ENCODE peak calls at places on chromosome 15, in nine cellular contexts. R is breast epithelium, O is adrenal gland, K is midbrain, X is globus pallidus, N is GF-D8, F is H7, Q is T-helper 17 cell, H is heart right ventricle. Z is an unnamed sample.
A peak's percentile ranks its signal among the peaks of the same experiment; 100 is the strongest.

GRCh38 chr15:62765916-62766315 is 276.6 kb upstream of the TPM1 start:
- DNase-seq in R (no peak), Q (no peak), N (no peak), K (no peak), O (no peak), X (no peak), F (no peak), H (no peak), Z (no peak)

GRCh38 chr15:63514533-63514943 is 10.1 kb downstream of the USP3 start:
- DNase-seq in K (no peak), O (no peak), X (no peak), H (no peak), R (no peak), F (no peak), Q (no peak), N (peak; percentile 58), Z (no peak)

GRCh38 chr15:99320374-99321215 is 69.3 kb downstream of the LRRC28 start:
- DNase-seq in N (no peak), K (no peak), R (no peak), Q (no peak), X (no peak), O (no peak), H (no peak), F (no peak), Z (no peak)

GRCh38 chr15:56349554-56349953 is 15.7 kb upstream of the TEX9 start:
- DNase-seq in N (no peak), Q (no peak), K (no peak), F (no peak), O (no peak), X (no peak), H (no peak), R (no peak), Z (no peak)

GRCh38 chr15:77483426-77483825 is 62.7 kb downstream of the HMG20A start:
- DNase-seq in K (no peak), F (peak; percentile 14), O (no peak), X (no peak), Q (no peak), N (no peak), R (no peak), H (no peak), Z (no peak)

GRCh38 chr15:54518145-54518941 is 540.1 kb downstream of the UNC13C start:
- DNase-seq in K (peak; percentile 18), O (no peak), F (no peak), H (no peak), Q (no peak), N (no peak), R (no peak), X (no peak), Z (peak; percentile 33)

GRCh38 chr15:62792960-62793758 is 249.4 kb upstream of the TPM1 start:
- DNase-seq in N (no peak), F (no peak), Q (no peak), K (no peak), O (no peak), H (no peak), R (no peak), X (no peak), Z (no peak)

GRCh38 chr15:52728899-52729298 is 49.7 kb upstream of the ATOSA start:
- DNase-seq in H (no peak), O (no peak), X (no peak), R (no peak), N (no peak), Q (no peak), K (no peak), F (no peak), Z (no peak)

GRCh38 chr15:45548753-45549520 is 26.4 kb upstream of the SLC30A4 start:
- DNase-seq in R (no peak), H (no peak), X (no peak), F (no peak), N (no peak), Q (no peak), O (no peak), K (no peak), Z (peak; percentile 29)

GRCh38 chr15:77474310-77474986 is 53.8 kb downstream of the HMG20A start:
- DNase-seq in O (no peak), F (no peak), Q (no peak), H (no peak), N (no peak), K (no peak), X (no peak), R (no peak), Z (no peak)

GRCh38 chr15:81400640-81401236 is 26.7 kb upstream of the TMC3 start:
- DNase-seq in Q (no peak), F (peak; percentile 29), O (no peak), X (peak; percentile 13), H (no peak), R (no peak), K (peak; percentile 20), N (no peak), Z (peak; percentile 37)

GRCh38 chr15:68650901-68651709 is 72.3 kb downstream of the CORO2B start:
- DNase-seq in Q (peak; percentile 25), F (peak; percentile 96), H (peak; percentile 59), O (peak; percentile 74), K (no peak), X (peak; percentile 72), N (no peak), R (peak; percentile 49), Z (no peak)

GRCh38 chr15:98958076-98958475 is 49.5 kb downstream of the PGPEP1L start:
- DNase-seq in H (no peak), N (no peak), K (no peak), Q (no peak), O (no peak), F (no peak), R (no peak), X (no peak), Z (no peak)

GRCh38 chr15:67850995-67851535 is 11.2 kb upstream of the RNU6-1 start:
- DNase-seq in X (no peak), O (peak; percentile 73), N (no peak), F (no peak), H (no peak), K (no peak), Q (no peak), R (no peak), Z (no peak)

GRCh38 chr15:73994912-73995622 is 551 bp downstream of the PML start:
- DNase-seq in N (peak; percentile 87), F (no peak), R (no peak), H (no peak), O (peak; percentile 54), X (no peak), K (no peak), Q (no peak), Z (no peak)

GRCh38 chr15:74906450-74907276 is at the start of gene FAM219B:
- DNase-seq in X (peak; percentile 90), K (peak; percentile 92), N (peak; percentile 64), F (peak; percentile 98), R (peak; percentile 93), O (peak; percentile 94), H (peak; percentile 95), Q (peak; percentile 63), Z (peak; percentile 92)

GRCh38 chr15:75049392-75049791 is 26.0 kb downstream of the PPCDC start:
- DNase-seq in K (peak; percentile 73), X (peak; percentile 71), N (no peak), R (peak; percentile 83), O (peak; percentile 94), H (peak; percentile 83), F (no peak), Q (no peak), Z (peak; percentile 79)

GRCh38 chr15:43911235-43911661 is 84.4 kb downstream of the WDR76 start:
- DNase-seq in F (no peak), N (no peak), X (peak; percentile 79), Q (no peak), K (peak; percentile 62), R (no peak), O (no peak), H (peak; percentile 63), Z (peak; percentile 80)